ENCODE peak calls at places on chromosomes 1 and 21, in five cellular contexts. D is fibroblast of gingiva, P is GM12892, B is WTC11, R is brain microvascular endothelial cell. J is an unnamed sample.

GRCh38 chr21:15061284-15061683 is 3.5 kb downstream of the NRIP1 start:
- DNase-seq in D (no peak), P (no peak), B (no peak), R (no peak), J (no peak)

GRCh38 chr21:37341254-37341960 is 25.2 kb upstream of the DYRK1A start:
- DNase-seq in D (no peak), P (no peak), B (no peak), R (no peak), J (peak)

GRCh38 chr1:9044241-9044640 is 18.0 kb upstream of the SLC2A7 start:
- DNase-seq in D (no peak), P (no peak), B (no peak), R (no peak), J (no peak)

GRCh38 chr1:173865468-173866164 is 2.2 kb downstream of the GAS5 start:
- DNase-seq in D (no peak), P (no peak), B (no peak), R (no peak), J (no peak)

GRCh38 chr1:51311826-51312225 is 18.5 kb downstream of the TTC39A start:
- DNase-seq in D (no peak), P (no peak), B (no peak), R (no peak), J (no peak)

GRCh38 chr1:53471000-53471399 is 11.8 kb downstream of the DMRTB1 start:
- DNase-seq in D (no peak), P (no peak), B (no peak), R (no peak), J (no peak)

GRCh38 chr1:229657993-229658755 is 32.1 kb downstream of the URB2 start:
- DNase-seq in D (no peak), P (no peak), B (no peak), R (no peak), J (no peak)

GRCh38 chr1:118902299-118903270 is 85.6 kb downstream of the TBX15 start:
- DNase-seq in D (no peak), P (no peak), B (no peak), R (peak), J (no peak)

GRCh38 chr21:15841856-15842564 is 112.2 kb downstream of the USP25 start:
- DNase-seq in D (peak), P (no peak), B (no peak), R (peak), J (peak)

GRCh38 chr1:50595874-50596273 is 172.6 kb upstream of the DMRTA2 start:
- DNase-seq in D (no peak), P (no peak), B (no peak), R (no peak), J (no peak)

J was measured in adipocyte.